ENCODE peak calls at places on chromosomes 6 and 20, in five cellular contexts. One of them, this sample, is unnamed.

GRCh38 chr6:139569561-139569960 is 195.1 kb upstream of the CITED2 start:
- DNase-seq in myocyte: peak; percentile 35
- DNase-seq in iPS-NIHi11: no peak
- DNase-seq in AG08395: no peak
- DNase-seq in frontal cortex: no peak
- DNase-seq in this sample: no peak

GRCh38 chr6:170080828-170081368 is 210.0 kb downstream of the DLL1 start:
- DNase-seq in iPS-NIHi11: peak; percentile 27
- DNase-seq in myocyte: peak; percentile 54
- DNase-seq in frontal cortex: peak; percentile 59
- DNase-seq in AG08395: no peak
- DNase-seq in this sample: no peak

GRCh38 chr20:58149412-58150091 is 78.9 kb downstream of the ANKRD60 start:
- DNase-seq in AG08395: no peak
- DNase-seq in iPS-NIHi11: no peak
- DNase-seq in myocyte: peak; percentile 64
- DNase-seq in frontal cortex: no peak
- DNase-seq in this sample: no peak

GRCh38 chr20:653590-654426 is 808 bp upstream of the SRXN1 start:
- DNase-seq in iPS-NIHi11: no peak
- DNase-seq in frontal cortex: no peak
- DNase-seq in AG08395: no peak
- DNase-seq in myocyte: no peak
- DNase-seq in this sample: no peak

GRCh38 chr20:64189986-64190385 is 25.7 kb downstream of the MYT1 start:
- DNase-seq in frontal cortex: no peak
- DNase-seq in iPS-NIHi11: no peak
- DNase-seq in AG08395: no peak
- DNase-seq in myocyte: no peak
- DNase-seq in this sample: no peak

GRCh38 chr6:4316867-4317400 is 181.6 kb upstream of the ECI2 start:
- DNase-seq in iPS-NIHi11: peak; percentile 26
- DNase-seq in frontal cortex: no peak
- DNase-seq in myocyte: peak; percentile 91
- DNase-seq in AG08395: peak; percentile 76
- DNase-seq in this sample: peak; percentile 65

GRCh38 chr6:30097902-30098606 is 14.8 kb downstream of the TRIM31 start:
- DNase-seq in myocyte: no peak
- DNase-seq in iPS-NIHi11: no peak
- DNase-seq in frontal cortex: no peak
- DNase-seq in AG08395: no peak
- DNase-seq in this sample: no peak

GRCh38 chr6:132009175-132009574 is 58.0 kb upstream of the CCN2 start:
- DNase-seq in myocyte: no peak
- DNase-seq in AG08395: no peak
- DNase-seq in frontal cortex: no peak
- DNase-seq in iPS-NIHi11: no peak
- DNase-seq in this sample: no peak

GRCh38 chr6:126056355-126057004 is 70.1 kb downstream of the TRMT11 start:
- DNase-seq in iPS-NIHi11: no peak
- DNase-seq in myocyte: no peak
- DNase-seq in AG08395: no peak
- DNase-seq in frontal cortex: no peak
- DNase-seq in this sample: no peak

GRCh38 chr6:130969807-130970491 is 93.1 kb downstream of the EPB41L2 start:
- DNase-seq in iPS-NIHi11: no peak
- DNase-seq in AG08395: peak; percentile 62
- DNase-seq in myocyte: peak; percentile 65
- DNase-seq in frontal cortex: no peak
- DNase-seq in this sample: peak; percentile 72

GRCh38 chr6:146914563-146915483 is 289.4 kb upstream of the STXBP5 start:
- DNase-seq in myocyte: peak; percentile 90
- DNase-seq in frontal cortex: no peak
- DNase-seq in AG08395: peak; percentile 86
- DNase-seq in iPS-NIHi11: no peak
- DNase-seq in this sample: peak; percentile 97

GRCh38 chr6:128156315-128157111 is 255.7 kb upstream of the THEMIS start:
- DNase-seq in myocyte: no peak
- DNase-seq in AG08395: no peak
- DNase-seq in frontal cortex: no peak
- DNase-seq in iPS-NIHi11: no peak
- DNase-seq in this sample: no peak

GRCh38 chr6:24935753-24936152 is at the start of gene RIPOR2:
- DNase-seq in AG08395: no peak
- DNase-seq in myocyte: no peak
- DNase-seq in frontal cortex: no peak
- DNase-seq in iPS-NIHi11: peak; percentile 73
- DNase-seq in this sample: peak; percentile 15

GRCh38 chr20:25009218-25010145 is 16.9 kb upstream of the APMAP start:
- DNase-seq in myocyte: peak; percentile 72
- DNase-seq in AG08395: peak; percentile 45
- DNase-seq in iPS-NIHi11: no peak
- DNase-seq in frontal cortex: no peak
- DNase-seq in this sample: no peak

This sample was measured in choroid plexus epithelial cell.